ENCODE peak calls at places on chromosomes 12 and 14, in ten cellular contexts. E, J, U, B, R, S, V, Q, W and C are unnamed samples.

GRCh38 chr12:16553457-16553856 is 52.5 kb downstream of the LMO3 start:
- DNase-seq in B (peak; percentile 31), S (no peak), U (no peak), W (peak; percentile 34), V (peak; percentile 62), E (peak; percentile 45), R (no peak), Q (no peak), J (no peak), C (no peak)

GRCh38 chr12:130780880-130781575 is 58.0 kb downstream of the STX2 start:
- DNase-seq in J (no peak), E (no peak), W (no peak), B (no peak), V (no peak), R (no peak), S (no peak), Q (no peak), U (no peak), C (no peak)

GRCh38 chr14:71855399-71856036 is 76.7 kb upstream of the RGS6 start:
- DNase-seq in R (peak; percentile 31), V (peak; percentile 68), E (peak; percentile 76), J (no peak), Q (peak; percentile 46), W (peak; percentile 30), S (peak; percentile 79), B (peak; percentile 70), U (peak; percentile 56), C (peak; percentile 90)

GRCh38 chr14:74861734-74862090 is 14.2 kb downstream of the PROX2 start:
- DNase-seq in W (no peak), S (no peak), J (no peak), R (no peak), B (no peak), Q (no peak), U (no peak), V (no peak), E (no peak), C (no peak)

GRCh38 chr12:107130830-107131760 is 37.7 kb upstream of the CRY1 start:
- DNase-seq in E (no peak), J (no peak), B (no peak), V (no peak), U (no peak), R (no peak), Q (no peak), W (no peak), S (no peak), C (no peak)

GRCh38 chr12:77013091-77013490 is 52.3 kb downstream of the E2F7 start:
- DNase-seq in R (no peak), V (peak; percentile 51), B (peak; percentile 32), S (no peak), Q (no peak), J (no peak), E (no peak), U (no peak), W (no peak), C (peak; percentile 13)

GRCh38 chr14:31070431-31070830 is 44.3 kb upstream of the STRN3 start:
- DNase-seq in V (peak; percentile 93), W (peak; percentile 99), B (peak; percentile 84), J (no peak), R (no peak), Q (no peak), E (peak; percentile 90), U (no peak), S (no peak), C (peak; percentile 91)

GRCh38 chr12:123761841-123762714 is at the start of gene DNAH10:
- DNase-seq in R (peak; percentile 4), J (peak; percentile 76), Q (no peak), E (peak; percentile 52), B (peak; percentile 26), V (no peak), S (peak; percentile 54), U (peak; percentile 92), W (peak; percentile 6), C (peak; percentile 40)

GRCh38 chr12:26524862-26525465 is 308.0 kb downstream of the ITPR2 start:
- DNase-seq in B (peak; percentile 42), J (no peak), U (no peak), E (peak; percentile 24), V (peak; percentile 28), W (no peak), R (no peak), Q (peak; percentile 23), S (peak; percentile 43), C (peak; percentile 10)

GRCh38 chr14:75460402-75460801 is 32.6 kb downstream of the JDP2 start:
- DNase-seq in R (no peak), U (no peak), S (no peak), J (peak; percentile 59), E (no peak), Q (no peak), W (no peak), B (no peak), V (no peak), C (no peak)

GRCh38 chr14:102316048-102316745 is 3.3 kb upstream of the ZNF839 start:
- DNase-seq in U (no peak), Q (no peak), J (no peak), R (no peak), B (peak; percentile 79), S (peak; percentile 70), E (peak; percentile 29), V (peak; percentile 75), W (peak; percentile 78), C (no peak)

GRCh38 chr14:56168007-56168616 is 49.9 kb downstream of the PELI2 start:
- DNase-seq in W (no peak), S (no peak), V (no peak), J (no peak), Q (no peak), U (no peak), R (no peak), B (no peak), E (no peak), C (no peak)

GRCh38 chr14:39807271-39807670 is 375.0 kb upstream of the FBXO33 start:
- DNase-seq in B (no peak), S (no peak), J (no peak), Q (no peak), E (no peak), V (no peak), R (no peak), U (no peak), W (no peak), C (no peak)

DNA sequence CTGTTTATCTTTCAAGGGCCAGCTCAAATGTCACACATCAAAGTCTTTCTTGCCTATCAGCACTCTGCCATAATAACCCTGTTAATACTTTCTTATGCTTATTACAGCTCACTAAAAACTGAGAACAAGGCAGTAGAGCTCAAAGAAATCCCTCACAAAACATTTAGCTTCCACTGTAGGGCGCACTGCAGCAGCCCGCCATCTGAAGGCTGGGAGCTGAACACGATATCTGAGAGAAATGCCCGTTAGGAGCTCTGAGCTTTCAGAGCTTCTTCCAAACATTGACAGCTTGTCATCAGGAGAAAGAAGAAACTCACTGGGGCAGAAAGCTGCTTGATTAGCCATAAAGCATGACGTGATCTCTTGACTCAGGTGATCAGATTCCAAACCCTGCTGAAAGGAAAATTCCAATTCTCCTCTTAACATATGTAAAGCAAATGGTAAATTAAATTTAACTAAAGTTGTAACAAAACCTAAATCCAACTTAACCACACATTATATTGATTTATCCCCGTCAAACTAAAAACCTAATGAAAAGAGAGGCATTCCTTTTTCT is 175.7 kb downstream of the C12orf50 start:
- DNase-seq in J (no peak), E (no peak), R (no peak), Q (no peak), S (no peak), W (no peak), U (peak; percentile 38), V (no peak), B (no peak), C (no peak)
- H3K9ac ChIP-seq in J (no peak overlapping the region), E (no peak overlapping the region), R (no peak overlapping the region), Q (no peak overlapping the region), S (no peak overlapping the region), W (no peak overlapping the region), U (no peak overlapping the region), V (no peak overlapping the region), B (no peak overlapping the region), C (no peak overlapping the region)

GRCh38 chr14:59354666-59355065 is 110.5 kb downstream of the GPR135 start:
- DNase-seq in E (peak; percentile 75), J (no peak), B (peak; percentile 75), R (no peak), W (peak; percentile 68), U (no peak), V (peak; percentile 88), Q (no peak), S (no peak), C (peak; percentile 23)

GRCh38 chr14:59358105-59358504 is 107.1 kb downstream of the GPR135 start:
- DNase-seq in U (peak; percentile 64), S (no peak), E (peak; percentile 80), W (peak; percentile 91), J (no peak), Q (peak; percentile 24), B (peak; percentile 53), V (peak; percentile 67), R (no peak), C (peak; percentile 61)

GRCh38 chr14:59356783-59357182 is 108.4 kb downstream of the GPR135 start:
- DNase-seq in W (no peak), V (no peak), R (peak; percentile 57), S (no peak), J (no peak), U (no peak), Q (no peak), E (no peak), B (no peak), C (no peak)

GRCh38 chr14:59355101-59355500 is 110.1 kb downstream of the GPR135 start:
- DNase-seq in R (no peak), Q (no peak), S (no peak), U (no peak), E (no peak), B (no peak), J (no peak), W (no peak), V (no peak), C (no peak)

GRCh38 chr14:59356298-59356697 is 108.9 kb downstream of the GPR135 start:
- DNase-seq in U (no peak), V (no peak), E (no peak), B (no peak), S (no peak), W (no peak), R (no peak), Q (no peak), J (no peak), C (no peak)
- H3K9ac ChIP-seq in U (no peak overlapping the region), V (no peak overlapping the region), E (no peak overlapping the region), B (no peak overlapping the region), S (no peak overlapping the region), W (no peak overlapping the region), R (no peak overlapping the region), Q (no peak overlapping the region), J (no peak overlapping the region), C (no peak overlapping the region)

GRCh38 chr14:69224946-69225345 is 33.6 kb downstream of the EXD2 start:
- DNase-seq in R (no peak), V (no peak), J (no peak), E (no peak), S (no peak), Q (no peak), B (no peak), W (no peak), U (no peak), C (no peak)
- H3K9ac ChIP-seq in R (no peak overlapping the region), V (no peak overlapping the region), J (no peak overlapping the region), E (no peak overlapping the region), S (no peak overlapping the region), Q (no peak overlapping the region), B (no peak overlapping the region), W (no peak overlapping the region), U (no peak overlapping the region), C (no peak overlapping the region)

GRCh38 chr14:34701808-34702207 is 12.6 kb downstream of the CFL2 start:
- DNase-seq in J (no peak), W (no peak), V (no peak), R (no peak), U (no peak), E (no peak), Q (no peak), S (no peak), B (no peak), C (no peak)

GRCh38 chr14:34699873-34700621 is 14.3 kb downstream of the CFL2 start:
- DNase-seq in E (peak; percentile 93), Q (peak; percentile 72), S (no peak), V (peak; percentile 93), J (no peak), B (peak; percentile 91), W (peak; percentile 92), R (no peak), U (no peak), C (peak; percentile 91)

GRCh38 chr14:34700622-34701130 is 13.7 kb downstream of the CFL2 start:
- DNase-seq in U (no peak), B (no peak), J (no peak), Q (no peak), V (no peak), E (peak; percentile 34), W (no peak), S (no peak), R (no peak), C (no peak)
- H3K9ac ChIP-seq in U (no peak overlapping the region), B (no peak overlapping the region), J (no peak overlapping the region), Q (peak overlapping the region; percentile 49), V (no peak overlapping the region), E (peak overlapping the region; percentile 61), W (peak overlapping the region; percentile 74), S (no peak overlapping the region), R (no peak overlapping the region), C (no peak overlapping the region)